ENCODE peak calls at places on chromosomes 13 and 19, in four cellular contexts. J is GM12878, Q is HepG2, F is K562. D is an unnamed sample.

GRCh38 chr19:17718467-17718987 is 753 bp upstream of the MAP1S start:
- DNase-seq in J (no peak), F (no peak), Q (no peak), D (no peak)

GRCh38 chr19:31448221-31448657 is 99.0 kb upstream of the TSHZ3 start:
- DNase-seq in F (no peak), Q (no peak), J (no peak), D (no peak)

GRCh38 chr19:51473009-51473707 is 5.2 kb upstream of the CEACAM18 start:
- DNase-seq in Q (peak; percentile 56), F (peak; percentile 94), J (peak; percentile 15), D (peak; percentile 61)

GRCh38 chr13:31168736-31169135 is 7.0 kb upstream of the HSPH1 start:
- DNase-seq in F (no peak), Q (no peak), J (no peak), D (no peak)

GRCh38 chr19:51186323-51186722 is 38.6 kb upstream of the CD33 start:
- DNase-seq in F (no peak), J (no peak), Q (no peak), D (no peak)

GRCh38 chr19:34373601-34374288 is 8.7 kb downstream of the GPI start:
- DNase-seq in Q (no peak), F (no peak), J (no peak), D (no peak)

GRCh38 chr19:10353793-10354391 is 14.5 kb upstream of the ICAM3 start:
- DNase-seq in J (no peak), F (peak; percentile 84), Q (no peak), D (peak; percentile 33)

GRCh38 chr13:44437356-44438233 is 64.0 kb downstream of the SERP2 start:
- DNase-seq in Q (peak; percentile 35), F (peak; percentile 30), J (no peak), D (peak; percentile 70)

GRCh38 chr13:21672811-21673591 is 2.1 kb downstream of the FGF9 start:
- DNase-seq in Q (no peak), F (no peak), J (no peak), D (no peak)

GRCh38 chr13:75871059-75871458 is 234.9 kb downstream of the LMO7 start:
- DNase-seq in Q (no peak), F (no peak), J (no peak), D (no peak)

GRCh38 chr13:22076658-22077057 is 405.8 kb downstream of the FGF9 start:
- DNase-seq in Q (no peak), J (no peak), F (no peak), D (no peak)

GRCh38 chr13:24254151-24254810 is 55.1 kb upstream of the C1QTNF9 start:
- DNase-seq in Q (no peak), F (no peak), J (no peak), D (no peak)

GRCh38 chr13:97577026-97577425 is 143.1 kb downstream of the RAP2A start:
- DNase-seq in Q (no peak), J (no peak), F (no peak), D (no peak)

GRCh38 chr19:2144190-2144589 is 7.2 kb downstream of the AP3D1 start:
- DNase-seq in J (no peak), F (no peak), Q (no peak), D (no peak)
- H3K27ac ChIP-seq in J (no peak overlapping the region), F (no peak overlapping the region), Q (no peak overlapping the region), D (no peak overlapping the region)

GRCh38 chr13:70874646-70875045 is 766.4 kb upstream of the KLHL1 start:
- DNase-seq in Q (no peak), F (no peak), J (no peak), D (no peak)
- TF ChIP-seq MYC in Q (no peak), F (no peak), J (no peak), D (no peak)

DNA sequence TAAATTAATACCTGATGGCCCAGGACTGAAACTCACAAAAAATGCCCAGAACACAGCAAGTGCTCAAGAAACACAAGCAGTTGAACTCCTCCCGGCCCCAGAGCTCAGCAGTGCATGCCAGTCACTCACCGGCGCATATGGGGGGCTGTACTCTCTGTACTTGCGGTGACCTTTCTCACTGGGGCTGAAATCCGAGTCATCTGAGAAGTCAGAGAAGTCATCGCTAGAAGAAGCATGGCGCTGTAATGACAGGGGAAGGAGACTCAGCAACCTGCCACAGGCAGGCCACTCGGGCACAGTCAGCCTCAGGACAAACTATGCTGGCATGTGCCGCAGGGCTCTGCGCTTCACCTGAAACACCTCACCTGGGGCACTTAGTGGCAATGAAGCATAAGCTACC is 19.7 kb downstream of the ZC3H4 start:
- DNase-seq in J (no peak), F (no peak), Q (no peak), D (no peak)
- H3K9ac ChIP-seq in J (peak overlapping the region; percentile 45), F (no peak overlapping the region), Q (no peak overlapping the region), D (no peak overlapping the region)

DNA sequence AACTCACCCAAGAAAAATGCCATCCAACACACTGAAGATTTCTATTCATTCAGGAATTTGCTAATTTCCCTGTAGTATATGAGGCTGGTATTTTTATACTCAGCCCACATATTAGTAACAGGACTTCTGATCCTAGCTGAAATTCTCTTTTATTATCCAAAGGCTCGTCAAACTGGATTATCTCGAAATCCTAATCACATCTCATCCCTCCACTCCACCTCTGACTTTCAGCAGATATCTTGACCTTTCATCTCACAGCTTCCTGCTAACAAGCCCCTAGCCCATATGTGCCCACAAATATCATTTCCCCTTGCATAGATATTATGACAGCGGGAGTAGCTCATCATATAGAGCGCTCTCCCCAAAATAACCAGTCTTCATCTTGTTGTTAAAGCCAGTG is 279.7 kb downstream of the FGF14 start:
- DNase-seq in J (no peak), Q (no peak), F (no peak), D (no peak)
- H3K27ac ChIP-seq in J (no peak overlapping the region), Q (no peak overlapping the region), F (no peak overlapping the region), D (no peak overlapping the region)

GRCh38 chr19:55066107-55066709 is 3.3 kb upstream of the RDH13 start:
- DNase-seq in F (peak; percentile 40), J (no peak), Q (no peak), D (no peak)
- TF ChIP-seq MYC in F (no peak), J (no peak), Q (no peak), D (no peak)

GRCh38 chr19:3062165-3063105 is at the start of gene TLE5:
- DNase-seq in F (peak; percentile 74), Q (peak; percentile 43), J (no peak), D (peak; percentile 28)

GRCh38 chr19:3061214-3062161 is 807 bp downstream of the TLE5 start:
- DNase-seq in F (peak; percentile 79), J (no peak), Q (no peak), D (no peak)

GRCh38 chr19:3059653-3060052 is 2.6 kb downstream of the TLE5 start:
- DNase-seq in J (no peak), Q (no peak), F (no peak), D (no peak)

GRCh38 chr19:3058821-3059314 is 3.4 kb downstream of the TLE5 start:
- DNase-seq in J (no peak), Q (no peak), F (no peak), D (no peak)

GRCh38 chr19:3060852-3061182 is 1.5 kb downstream of the TLE5 start:
- DNase-seq in Q (no peak), J (no peak), F (no peak), D (no peak)
- H3K9ac ChIP-seq in Q (peak overlapping the region; percentile 68), J (peak overlapping the region; percentile 95), F (peak overlapping the region; percentile 86), D (peak overlapping the region; percentile 79)

GRCh38 chr13:41178040-41178439 is 16.3 kb downstream of the KBTBD7 start:
- DNase-seq in J (no peak), Q (no peak), F (no peak), D (no peak)
- H3K27ac ChIP-seq in J (no peak overlapping the region), Q (no peak overlapping the region), F (no peak overlapping the region), D (no peak overlapping the region)

D was measured in endothelial cell of umbilical vein.